ENCODE peak calls at places on chromosomes 6 and 20, in six cellular contexts. X is K562, E is A549, T is HepG2, W is H1, K is endothelial cell of umbilical vein. I is an unnamed sample.

GRCh38 chr6:36739947-36740817 is 42.6 kb downstream of the RAB44 start:
- DNase-seq in K (peak; percentile 88), T (no peak), X (no peak), E (no peak), W (no peak), I (no peak)

GRCh38 chr20:8646026-8646425 is 422.9 kb upstream of the PLCB4 start:
- DNase-seq in T (no peak), W (no peak), X (no peak), E (no peak), K (peak; percentile 91), I (no peak)

GRCh38 chr20:20740595-20740994 is 28.2 kb upstream of the RALGAPA2 start:
- DNase-seq in W (no peak), X (no peak), K (no peak), T (no peak), E (no peak), I (no peak)

GRCh38 chr20:50085481-50086365 is 27.2 kb downstream of the UBE2V1 start:
- DNase-seq in X (peak; percentile 64), E (peak; percentile 70), K (peak; percentile 85), W (no peak), T (peak; percentile 82), I (peak; percentile 50)

GRCh38 chr6:22102671-22103070 is 194.2 kb downstream of the PRL start:
- DNase-seq in X (no peak), K (no peak), T (no peak), E (no peak), W (no peak), I (no peak)

GRCh38 chr20:63074182-63074581 is 67.4 kb upstream of the BHLHE23 start:
- DNase-seq in W (no peak), K (no peak), X (no peak), T (no peak), E (no peak), I (peak; percentile 2)

GRCh38 chr6:125201961-125202729 is 48.6 kb downstream of the TPD52L1 start:
- DNase-seq in X (peak; percentile 48), W (no peak), T (no peak), K (peak; percentile 77), E (peak; percentile 89), I (no peak)

GRCh38 chr6:30810813-30811329 is 66.5 kb upstream of the IER3 start:
- DNase-seq in W (no peak), T (no peak), K (no peak), E (no peak), X (no peak), I (no peak)

GRCh38 chr6:29845405-29846006 is 17.9 kb downstream of the HLA-G start:
- DNase-seq in T (peak; percentile 45), W (no peak), E (peak; percentile 47), X (no peak), K (no peak), I (no peak)

GRCh38 chr6:111556004-111556403 is 49.7 kb downstream of the TRAF3IP2 start:
- DNase-seq in T (no peak), E (no peak), W (no peak), K (no peak), X (no peak), I (no peak)

GRCh38 chr20:33841439-33841799 is 30.3 kb downstream of the CHMP4B start:
- DNase-seq in K (no peak), T (no peak), X (no peak), W (no peak), E (no peak), I (no peak)

GRCh38 chr6:2055914-2056313 is 189.5 kb downstream of the GMDS start:
- DNase-seq in E (no peak), T (no peak), W (no peak), K (no peak), X (no peak), I (no peak)

GRCh38 chr6:33217246-33217645 is 8.9 kb downstream of the RING1 start:
- DNase-seq in K (no peak), T (no peak), W (no peak), X (peak; percentile 4), E (no peak), I (no peak)

GRCh38 chr6:42243046-42243445 is 25.4 kb upstream of the MRPS10 start:
- DNase-seq in X (no peak), W (no peak), T (no peak), K (peak; percentile 74), E (no peak), I (no peak)

GRCh38 chr6:104332407-104332806 is 527.3 kb downstream of the HACE1 start:
- DNase-seq in W (no peak), K (no peak), E (no peak), X (no peak), T (no peak), I (no peak)

GRCh38 chr20:53623454-53624206 is 30.0 kb upstream of the ZNF217 start:
- DNase-seq in K (peak; percentile 85), W (no peak), E (peak; percentile 88), T (peak; percentile 77), X (peak; percentile 77), I (peak; percentile 42)

GRCh38 chr6:32191696-32192607 is 491 bp downstream of the GPSM3 start:
- DNase-seq in E (no peak), X (no peak), K (no peak), W (no peak), T (no peak), I (no peak)

GRCh38 chr6:11480541-11480940 is 57.0 kb upstream of the TMEM170B start:
- DNase-seq in T (no peak), W (no peak), E (no peak), X (no peak), K (no peak), I (no peak)

GRCh38 chr6:109456710-109457595 is 1.4 kb upstream of the MICAL1 start:
- DNase-seq in K (peak; percentile 18), E (no peak), W (no peak), X (no peak), T (no peak), I (no peak)

GRCh38 chr6:163132050-163132750 is 282.3 kb upstream of the QKI start:
- DNase-seq in X (no peak), T (no peak), K (no peak), W (no peak), E (no peak), I (no peak)

GRCh38 chr20:23257106-23257761 is 93.4 kb upstream of the NXT1 start:
- DNase-seq in T (no peak), W (peak; percentile 30), X (no peak), K (peak; percentile 41), E (no peak), I (no peak)

GRCh38 chr6:159875194-159875593 is 15.6 kb upstream of the MAS1 start:
- DNase-seq in E (no peak), W (no peak), K (no peak), X (no peak), T (peak; percentile 75), I (peak; percentile 46)

GRCh38 chr6:159878341-159878740 is 12.4 kb upstream of the MAS1 start:
- DNase-seq in E (no peak), W (no peak), X (no peak), T (no peak), K (no peak), I (no peak)

GRCh38 chr6:159880412-159880811 is 10.4 kb upstream of the MAS1 start:
- DNase-seq in E (no peak), X (no peak), K (no peak), W (no peak), T (no peak), I (no peak)

GRCh38 chr6:159877256-159877808 is 13.5 kb upstream of the MAS1 start:
- DNase-seq in W (no peak), X (no peak), E (no peak), T (no peak), K (no peak), I (no peak)

GRCh38 chr6:159879829-159880228 is 11.0 kb upstream of the MAS1 start:
- DNase-seq in X (no peak), K (no peak), W (no peak), E (no peak), T (no peak), I (no peak)
- TF ChIP-seq JUN in X (no peak), K (no peak), W (no peak), E (no peak), T (no peak), I (no peak)

DNA sequence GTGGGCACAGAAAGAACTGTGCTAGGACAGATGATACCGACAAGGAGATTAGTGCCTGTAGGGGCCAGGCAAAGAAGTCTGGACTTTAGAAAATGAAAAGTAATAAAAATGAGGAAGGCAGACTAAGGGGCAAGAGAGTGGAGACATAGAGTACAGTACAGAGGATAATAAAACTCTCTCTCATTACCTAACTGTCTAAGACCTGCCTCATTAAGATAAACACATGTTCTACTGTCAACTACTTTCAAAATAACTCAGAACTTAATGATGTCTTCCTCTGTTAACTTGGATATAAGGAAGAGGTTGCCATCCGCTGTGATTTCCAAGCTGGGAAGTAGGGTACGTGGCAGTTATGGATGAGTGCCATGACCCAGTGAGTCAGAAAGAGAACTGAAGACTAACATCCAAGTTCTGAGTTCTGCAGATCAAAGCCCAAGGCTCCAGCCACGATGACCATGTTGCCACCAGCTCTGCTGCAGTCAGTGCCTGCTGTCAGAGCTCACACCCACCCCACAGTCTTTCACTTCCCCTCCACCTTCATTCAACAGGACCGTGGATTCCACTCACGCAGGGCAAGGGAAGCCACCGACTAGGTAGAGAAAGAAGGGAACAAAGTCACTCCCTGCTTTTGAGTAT is 81.9 kb downstream of the KIF16B start:
- DNase-seq in T (no peak), E (no peak), X (no peak), K (no peak), W (no peak), I (no peak)
- TF ChIP-seq JUN in T (no peak), E (no peak), X (no peak), K (no peak), W (no peak), I (no peak)

GRCh38 chr6:169395080-169395805 is 141.6 kb upstream of the THBS2 start:
- DNase-seq in E (no peak), T (no peak), W (no peak), K (no peak), X (no peak), I (no peak)

GRCh38 chr6:169393753-169394152 is 140.1 kb upstream of the THBS2 start:
- DNase-seq in K (no peak), W (no peak), X (no peak), E (no peak), T (no peak), I (no peak)

GRCh38 chr6:169396554-169397163 is 143.0 kb upstream of the THBS2 start:
- DNase-seq in K (no peak), X (no peak), E (no peak), T (no peak), W (no peak), I (no peak)

GRCh38 chr6:169397684-169398083 is 144.0 kb upstream of the THBS2 start:
- DNase-seq in X (no peak), W (no peak), E (no peak), K (no peak), T (no peak), I (no peak)

GRCh38 chr6:169398342-169399105 is 144.9 kb upstream of the THBS2 start:
- DNase-seq in W (no peak), K (no peak), T (no peak), E (no peak), X (no peak), I (no peak)
- TF ChIP-seq JUN in W (no peak), K (no peak), T (no peak), E (no peak), X (no peak), I (no peak)

GRCh38 chr6:106973841-106974336 is 640 bp downstream of the CD24 start:
- DNase-seq in X (no peak), W (no peak), T (no peak), K (no peak), E (no peak), I (peak; percentile 33)
- TF ChIP-seq JUN in X (no peak), W (no peak), T (no peak), K (no peak), E (no peak), I (peak; percentile 10)

GRCh38 chr20:830011-830521 is 3.4 kb upstream of the FAM110A start:
- DNase-seq in E (no peak), K (no peak), W (no peak), X (no peak), T (no peak), I (no peak)
- TF ChIP-seq JUN in E (no peak), K (no peak), W (no peak), X (no peak), T (no peak), I (no peak)